ENCODE peak calls at places on chromosomes 4 and X, in nine cellular contexts. One of them, this sample, is unnamed.

GRCh38 chrX:155870958-155871357 is 10.2 kb upstream of the VAMP7 start:
- DNase-seq in progenitor cell of endocrine pancreas: no peak
- DNase-seq in cardiac muscle cell: no peak
- DNase-seq in stomach: no peak
- DNase-seq in foreskin keratinocyte: no peak
- DNase-seq in GM20000: no peak
- DNase-seq in psoas muscle: no peak
- DNase-seq in A549: no peak
- DNase-seq in fibroblast of pulmonary artery: no peak
- DNase-seq in this sample: no peak

GRCh38 chrX:135114392-135114791 is 5.9 kb downstream of the ETDB start:
- DNase-seq in progenitor cell of endocrine pancreas: no peak
- DNase-seq in cardiac muscle cell: no peak
- DNase-seq in stomach: no peak
- DNase-seq in foreskin keratinocyte: no peak
- DNase-seq in GM20000: peak
- DNase-seq in psoas muscle: no peak
- DNase-seq in A549: no peak
- DNase-seq in fibroblast of pulmonary artery: no peak
- DNase-seq in this sample: peak

GRCh38 chr4:158811704-158812103 is 42.9 kb downstream of the FNIP2 start:
- DNase-seq in progenitor cell of endocrine pancreas: no peak
- DNase-seq in cardiac muscle cell: no peak
- DNase-seq in stomach: peak
- DNase-seq in foreskin keratinocyte: no peak
- DNase-seq in GM20000: no peak
- DNase-seq in psoas muscle: no peak
- DNase-seq in A549: no peak
- DNase-seq in fibroblast of pulmonary artery: peak
- DNase-seq in this sample: no peak

GRCh38 chrX:134717698-134718328 is 59.5 kb upstream of the PLAC1 start:
- DNase-seq in progenitor cell of endocrine pancreas: no peak
- DNase-seq in cardiac muscle cell: peak
- DNase-seq in stomach: no peak
- DNase-seq in foreskin keratinocyte: no peak
- DNase-seq in GM20000: no peak
- DNase-seq in psoas muscle: no peak
- DNase-seq in A549: peak
- DNase-seq in fibroblast of pulmonary artery: peak
- DNase-seq in this sample: no peak

GRCh38 chr4:188002346-188002745 is 6.8 kb downstream of the ZFP42 start:
- DNase-seq in progenitor cell of endocrine pancreas: no peak
- DNase-seq in cardiac muscle cell: no peak
- DNase-seq in stomach: no peak
- DNase-seq in foreskin keratinocyte: no peak
- DNase-seq in GM20000: no peak
- DNase-seq in psoas muscle: no peak
- DNase-seq in A549: no peak
- DNase-seq in fibroblast of pulmonary artery: no peak
- DNase-seq in this sample: no peak

GRCh38 chr4:180617203-180617602 is 1626.0 kb upstream of the TENM3 start:
- DNase-seq in progenitor cell of endocrine pancreas: no peak
- DNase-seq in cardiac muscle cell: no peak
- DNase-seq in stomach: no peak
- DNase-seq in foreskin keratinocyte: no peak
- DNase-seq in GM20000: no peak
- DNase-seq in psoas muscle: no peak
- DNase-seq in A549: no peak
- DNase-seq in fibroblast of pulmonary artery: no peak
- DNase-seq in this sample: no peak

GRCh38 chrX:1591102-1591862 is at the start of gene AKAP17A:
- DNase-seq in progenitor cell of endocrine pancreas: peak
- DNase-seq in cardiac muscle cell: peak
- DNase-seq in stomach: peak
- DNase-seq in foreskin keratinocyte: peak
- DNase-seq in GM20000: peak
- DNase-seq in psoas muscle: peak
- DNase-seq in A549: peak
- DNase-seq in fibroblast of pulmonary artery: peak
- DNase-seq in this sample: peak

GRCh38 chr4:108342325-108342986 is 173.7 kb upstream of the LEF1 start:
- DNase-seq in progenitor cell of endocrine pancreas: no peak
- DNase-seq in cardiac muscle cell: no peak
- DNase-seq in stomach: no peak
- DNase-seq in foreskin keratinocyte: no peak
- DNase-seq in GM20000: no peak
- DNase-seq in psoas muscle: no peak
- DNase-seq in A549: no peak
- DNase-seq in fibroblast of pulmonary artery: no peak
- DNase-seq in this sample: no peak

GRCh38 chr4:26050671-26051070 is 136.7 kb downstream of the SMIM20 start:
- DNase-seq in progenitor cell of endocrine pancreas: no peak
- DNase-seq in cardiac muscle cell: no peak
- DNase-seq in stomach: no peak
- DNase-seq in foreskin keratinocyte: no peak
- DNase-seq in GM20000: no peak
- DNase-seq in psoas muscle: no peak
- DNase-seq in A549: no peak
- DNase-seq in fibroblast of pulmonary artery: no peak
- DNase-seq in this sample: no peak

GRCh38 chrX:5979338-5979737 is 249.3 kb downstream of the NLGN4X start:
- DNase-seq in progenitor cell of endocrine pancreas: no peak
- DNase-seq in cardiac muscle cell: no peak
- DNase-seq in stomach: no peak
- DNase-seq in foreskin keratinocyte: no peak
- DNase-seq in GM20000: no peak
- DNase-seq in psoas muscle: no peak
- DNase-seq in A549: no peak
- DNase-seq in fibroblast of pulmonary artery: no peak
- DNase-seq in this sample: no peak

GRCh38 chr4:102404551-102404969 is 59.3 kb upstream of the SLC39A8 start:
- DNase-seq in progenitor cell of endocrine pancreas: no peak
- DNase-seq in cardiac muscle cell: peak
- DNase-seq in stomach: no peak
- DNase-seq in foreskin keratinocyte: no peak
- DNase-seq in GM20000: no peak
- DNase-seq in psoas muscle: no peak
- DNase-seq in A549: no peak
- DNase-seq in fibroblast of pulmonary artery: peak
- DNase-seq in this sample: no peak

GRCh38 chr4:65668201-65669007 is 1.9 kb downstream of the EPHA5 start:
- DNase-seq in progenitor cell of endocrine pancreas: no peak
- DNase-seq in cardiac muscle cell: no peak
- DNase-seq in stomach: peak
- DNase-seq in foreskin keratinocyte: no peak
- DNase-seq in GM20000: peak
- DNase-seq in psoas muscle: no peak
- DNase-seq in A549: no peak
- DNase-seq in fibroblast of pulmonary artery: peak
- DNase-seq in this sample: peak

GRCh38 chr4:140654516-140654855 is 85.7 kb upstream of the UCP1 start:
- DNase-seq in progenitor cell of endocrine pancreas: no peak
- DNase-seq in cardiac muscle cell: peak
- DNase-seq in stomach: no peak
- DNase-seq in foreskin keratinocyte: no peak
- DNase-seq in GM20000: no peak
- DNase-seq in psoas muscle: no peak
- DNase-seq in A549: no peak
- DNase-seq in fibroblast of pulmonary artery: peak
- DNase-seq in this sample: no peak

GRCh38 chr4:6277935-6278800 is 8.5 kb downstream of the WFS1 start:
- DNase-seq in progenitor cell of endocrine pancreas: no peak
- DNase-seq in cardiac muscle cell: no peak
- DNase-seq in stomach: no peak
- DNase-seq in foreskin keratinocyte: no peak
- DNase-seq in GM20000: no peak
- DNase-seq in psoas muscle: no peak
- DNase-seq in A549: no peak
- DNase-seq in fibroblast of pulmonary artery: no peak
- DNase-seq in this sample: no peak

GRCh38 chrX:17471121-17471520 is 96.1 kb downstream of the NHS start:
- DNase-seq in progenitor cell of endocrine pancreas: no peak
- DNase-seq in cardiac muscle cell: no peak
- DNase-seq in stomach: no peak
- DNase-seq in foreskin keratinocyte: no peak
- DNase-seq in GM20000: no peak
- DNase-seq in psoas muscle: no peak
- DNase-seq in A549: no peak
- DNase-seq in fibroblast of pulmonary artery: no peak
- DNase-seq in this sample: no peak

GRCh38 chr4:78432896-78433295 is 118.7 kb upstream of the ANXA3 start:
- DNase-seq in progenitor cell of endocrine pancreas: no peak
- DNase-seq in cardiac muscle cell: peak
- DNase-seq in stomach: no peak
- DNase-seq in foreskin keratinocyte: no peak
- DNase-seq in GM20000: no peak
- DNase-seq in psoas muscle: no peak
- DNase-seq in A549: peak
- DNase-seq in fibroblast of pulmonary artery: peak
- DNase-seq in this sample: no peak

GRCh38 chr4:16026155-16026761 is 57.6 kb downstream of the PROM1 start:
- DNase-seq in progenitor cell of endocrine pancreas: no peak
- DNase-seq in cardiac muscle cell: peak
- DNase-seq in stomach: no peak
- DNase-seq in foreskin keratinocyte: no peak
- DNase-seq in GM20000: peak
- DNase-seq in psoas muscle: no peak
- DNase-seq in A549: peak
- DNase-seq in fibroblast of pulmonary artery: peak
- DNase-seq in this sample: peak
- TF ChIP-seq CTCF in progenitor cell of endocrine pancreas: peak
- TF ChIP-seq CTCF in cardiac muscle cell: peak
- TF ChIP-seq CTCF in stomach: peak
- TF ChIP-seq CTCF in foreskin keratinocyte: peak
- TF ChIP-seq CTCF in GM20000: peak
- TF ChIP-seq CTCF in psoas muscle: peak
- TF ChIP-seq CTCF in A549: peak
- TF ChIP-seq CTCF in fibroblast of pulmonary artery: peak
- TF ChIP-seq CTCF in this sample: peak

DNA sequence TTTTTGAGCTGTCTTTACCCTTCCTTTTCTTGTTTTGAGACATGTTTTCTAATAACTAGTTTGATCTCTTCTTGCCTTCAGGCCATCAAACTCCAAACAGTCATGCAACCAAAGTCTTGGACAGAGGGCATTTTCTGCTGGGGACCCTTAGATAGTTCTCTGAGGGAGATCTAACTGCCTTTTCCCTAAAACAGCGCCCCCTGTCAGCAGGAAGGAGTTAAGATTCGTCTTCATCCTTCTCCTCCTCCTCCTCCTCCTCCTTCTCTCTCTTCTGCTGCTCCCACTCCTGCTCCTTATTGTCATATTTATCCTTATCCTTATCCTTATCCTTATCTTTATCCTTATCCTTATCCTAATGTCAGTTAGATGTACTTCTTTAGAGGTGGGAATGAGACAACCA is 417.2 kb downstream of the TRAM1L1 start:
- DNase-seq in progenitor cell of endocrine pancreas: no peak
- DNase-seq in cardiac muscle cell: no peak
- DNase-seq in stomach: no peak
- DNase-seq in foreskin keratinocyte: no peak
- DNase-seq in GM20000: no peak
- DNase-seq in psoas muscle: no peak
- DNase-seq in A549: no peak
- DNase-seq in fibroblast of pulmonary artery: no peak
- DNase-seq in this sample: no peak
- TF ChIP-seq CTCF in progenitor cell of endocrine pancreas: peak
- TF ChIP-seq CTCF in cardiac muscle cell: no peak
- TF ChIP-seq CTCF in stomach: no peak
- TF ChIP-seq CTCF in foreskin keratinocyte: peak
- TF ChIP-seq CTCF in GM20000: peak
- TF ChIP-seq CTCF in psoas muscle: no peak
- TF ChIP-seq CTCF in A549: no peak
- TF ChIP-seq CTCF in fibroblast of pulmonary artery: no peak
- TF ChIP-seq CTCF in this sample: peak

GRCh38 chr4:116598155-116598979 is 487.0 kb downstream of the TRAM1L1 start:
- DNase-seq in progenitor cell of endocrine pancreas: no peak
- DNase-seq in cardiac muscle cell: no peak
- DNase-seq in stomach: no peak
- DNase-seq in foreskin keratinocyte: no peak
- DNase-seq in GM20000: no peak
- DNase-seq in psoas muscle: peak
- DNase-seq in A549: no peak
- DNase-seq in fibroblast of pulmonary artery: no peak
- DNase-seq in this sample: no peak

GRCh38 chr4:116603096-116603495 is 482.3 kb downstream of the TRAM1L1 start:
- DNase-seq in progenitor cell of endocrine pancreas: no peak
- DNase-seq in cardiac muscle cell: no peak
- DNase-seq in stomach: no peak
- DNase-seq in foreskin keratinocyte: peak
- DNase-seq in GM20000: no peak
- DNase-seq in psoas muscle: no peak
- DNase-seq in A549: no peak
- DNase-seq in fibroblast of pulmonary artery: no peak
- DNase-seq in this sample: no peak

GRCh38 chr4:116598980-116599789 is 486.2 kb downstream of the TRAM1L1 start:
- DNase-seq in progenitor cell of endocrine pancreas: no peak
- DNase-seq in cardiac muscle cell: no peak
- DNase-seq in stomach: no peak
- DNase-seq in foreskin keratinocyte: no peak
- DNase-seq in GM20000: no peak
- DNase-seq in psoas muscle: peak
- DNase-seq in A549: no peak
- DNase-seq in fibroblast of pulmonary artery: no peak
- DNase-seq in this sample: no peak

DNA sequence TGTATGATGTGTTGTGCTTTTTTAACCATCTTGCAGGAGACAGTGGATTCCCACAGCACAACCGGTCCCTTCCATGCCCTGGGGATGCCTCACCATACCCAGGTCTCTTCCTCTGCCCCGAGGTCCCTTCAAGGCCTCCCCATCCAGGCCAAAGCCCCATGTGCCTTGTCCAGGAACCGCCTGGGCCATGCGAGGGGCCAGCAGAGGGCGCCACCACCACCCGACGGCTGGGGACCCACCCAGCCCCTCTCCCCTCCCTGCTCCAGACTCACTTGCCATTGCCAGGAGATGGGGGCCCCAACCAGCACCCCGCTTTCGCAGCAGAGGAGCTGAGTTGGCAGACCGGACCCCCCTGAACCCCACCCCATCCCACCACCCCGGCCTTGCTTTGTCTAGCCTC is 485.5 kb downstream of the TRAM1L1 start:
- DNase-seq in progenitor cell of endocrine pancreas: no peak
- DNase-seq in cardiac muscle cell: no peak
- DNase-seq in stomach: no peak
- DNase-seq in foreskin keratinocyte: no peak
- DNase-seq in GM20000: no peak
- DNase-seq in psoas muscle: peak
- DNase-seq in A549: no peak
- DNase-seq in fibroblast of pulmonary artery: no peak
- DNase-seq in this sample: peak
- TF ChIP-seq CTCF in progenitor cell of endocrine pancreas: no peak
- TF ChIP-seq CTCF in cardiac muscle cell: no peak
- TF ChIP-seq CTCF in stomach: no peak
- TF ChIP-seq CTCF in foreskin keratinocyte: no peak
- TF ChIP-seq CTCF in GM20000: no peak
- TF ChIP-seq CTCF in psoas muscle: no peak
- TF ChIP-seq CTCF in A549: no peak
- TF ChIP-seq CTCF in fibroblast of pulmonary artery: no peak
- TF ChIP-seq CTCF in this sample: peak

DNA sequence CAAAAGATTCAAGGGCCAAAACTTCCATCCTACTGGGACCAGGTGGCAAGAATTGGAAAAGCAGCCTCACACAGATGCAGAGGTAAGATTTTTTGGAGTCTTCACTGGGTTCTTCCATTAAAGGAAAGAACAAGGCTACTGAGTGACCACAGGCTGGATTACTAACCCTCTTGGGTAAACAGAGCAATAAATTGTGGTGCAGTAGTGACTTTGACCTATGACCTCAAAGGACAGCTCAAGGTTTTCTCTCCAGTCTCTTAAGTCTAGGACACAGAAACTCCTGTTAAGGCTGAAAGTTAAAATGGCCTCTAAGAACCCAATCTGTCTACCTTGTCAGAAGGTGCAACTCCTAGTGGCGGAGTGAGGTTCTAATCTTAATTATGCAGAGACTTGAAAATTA is 464.9 kb downstream of the SMARCA1 start:
- DNase-seq in progenitor cell of endocrine pancreas: no peak
- DNase-seq in cardiac muscle cell: no peak
- DNase-seq in stomach: no peak
- DNase-seq in foreskin keratinocyte: no peak
- DNase-seq in GM20000: no peak
- DNase-seq in psoas muscle: no peak
- DNase-seq in A549: no peak
- DNase-seq in fibroblast of pulmonary artery: no peak
- DNase-seq in this sample: no peak
- TF ChIP-seq CTCF in progenitor cell of endocrine pancreas: peak
- TF ChIP-seq CTCF in cardiac muscle cell: no peak
- TF ChIP-seq CTCF in stomach: no peak
- TF ChIP-seq CTCF in foreskin keratinocyte: no peak
- TF ChIP-seq CTCF in GM20000: no peak
- TF ChIP-seq CTCF in psoas muscle: no peak
- TF ChIP-seq CTCF in A549: no peak
- TF ChIP-seq CTCF in fibroblast of pulmonary artery: no peak
- TF ChIP-seq CTCF in this sample: no peak

This sample was measured in GM13976.